ENCODE peak calls at places on chromosome 1, in four cellular contexts. One of them, this sample, is unnamed.

GRCh38 chr1:52140633-52141512 is 1.0 kb upstream of the ZFYVE9 start:
- DNase-seq in left lung: no peak
- DNase-seq in AG10803: no peak
- DNase-seq in testis: no peak
- DNase-seq in this sample: peak; percentile 29

GRCh38 chr1:228283043-228283371 is 75.2 kb downstream of the OBSCN start:
- DNase-seq in left lung: no peak
- DNase-seq in AG10803: no peak
- DNase-seq in testis: no peak
- DNase-seq in this sample: no peak

GRCh38 chr1:33348194-33348593 is 27.3 kb upstream of the A3GALT2 start:
- DNase-seq in left lung: no peak
- DNase-seq in AG10803: peak; percentile 60
- DNase-seq in testis: no peak
- DNase-seq in this sample: peak; percentile 39

GRCh38 chr1:205585835-205586785 is 45.7 kb downstream of the ELK4 start:
- DNase-seq in left lung: no peak
- DNase-seq in AG10803: no peak
- DNase-seq in testis: no peak
- DNase-seq in this sample: no peak

GRCh38 chr1:203481186-203481585 is 5.6 kb downstream of the PRELP start:
- DNase-seq in left lung: no peak
- DNase-seq in AG10803: peak; percentile 50
- DNase-seq in testis: no peak
- DNase-seq in this sample: peak; percentile 21

GRCh38 chr1:53998223-53998622 is 19.8 kb downstream of the LDLRAD1 start:
- DNase-seq in left lung: no peak
- DNase-seq in AG10803: no peak
- DNase-seq in testis: no peak
- DNase-seq in this sample: no peak

GRCh38 chr1:204777591-204777990 is 92.1 kb upstream of the LRRN2 start:
- DNase-seq in left lung: no peak
- DNase-seq in AG10803: no peak
- DNase-seq in testis: no peak
- DNase-seq in this sample: no peak

GRCh38 chr1:10200620-10201019 is 9.8 kb upstream of the KIF1B start:
- DNase-seq in left lung: no peak
- DNase-seq in AG10803: no peak
- DNase-seq in testis: no peak
- DNase-seq in this sample: no peak

GRCh38 chr1:19814244-19814661 is 830 bp downstream of the RNF186 start:
- DNase-seq in left lung: no peak
- DNase-seq in AG10803: no peak
- DNase-seq in testis: no peak
- DNase-seq in this sample: no peak

GRCh38 chr1:240732390-240732789 is 120.4 kb upstream of the GREM2 start:
- DNase-seq in left lung: no peak
- DNase-seq in AG10803: peak; percentile 71
- DNase-seq in testis: no peak
- DNase-seq in this sample: peak; percentile 64

GRCh38 chr1:224739997-224740687 is 124.0 kb downstream of the CNIH3 start:
- DNase-seq in left lung: no peak
- DNase-seq in AG10803: no peak
- DNase-seq in testis: no peak
- DNase-seq in this sample: peak; percentile 15

GRCh38 chr1:187527346-187527745 is 698.6 kb downstream of the PLA2G4A start:
- DNase-seq in left lung: no peak
- DNase-seq in AG10803: no peak
- DNase-seq in testis: no peak
- DNase-seq in this sample: no peak

GRCh38 chr1:70353641-70354331 is 736 bp downstream of the ANKRD13C start:
- DNase-seq in left lung: peak; percentile 56
- DNase-seq in AG10803: peak; percentile 78
- DNase-seq in testis: peak; percentile 58
- DNase-seq in this sample: peak; percentile 57

GRCh38 chr1:226304291-226304955 is 4.5 kb downstream of the LIN9 start:
- DNase-seq in left lung: no peak
- DNase-seq in AG10803: no peak
- DNase-seq in testis: no peak
- DNase-seq in this sample: no peak

GRCh38 chr1:73839922-73840321 is 358.1 kb downstream of the LRRIQ3 start:
- DNase-seq in left lung: no peak
- DNase-seq in AG10803: peak; percentile 20
- DNase-seq in testis: peak; percentile 47
- DNase-seq in this sample: peak; percentile 0

GRCh38 chr1:80893140-80893539 is 907.6 kb upstream of the ADGRL2 start:
- DNase-seq in left lung: no peak
- DNase-seq in AG10803: no peak
- DNase-seq in testis: no peak
- DNase-seq in this sample: peak; percentile 48

GRCh38 chr1:79353224-79353623 is 346.7 kb upstream of the ADGRL4 start:
- DNase-seq in left lung: no peak
- DNase-seq in AG10803: peak; percentile 56
- DNase-seq in testis: peak; percentile 61
- DNase-seq in this sample: peak; percentile 63

GRCh38 chr1:225767591-225768540 is 9.8 kb upstream of the SRP9 start:
- DNase-seq in left lung: peak; percentile 71
- DNase-seq in AG10803: peak; percentile 77
- DNase-seq in testis: peak; percentile 89
- DNase-seq in this sample: peak; percentile 87

GRCh38 chr1:1348420-1349255 is 580 bp downstream of the DVL1 start:
- DNase-seq in left lung: no peak
- DNase-seq in AG10803: no peak
- DNase-seq in testis: no peak
- DNase-seq in this sample: peak; percentile 64

GRCh38 chr1:2050793-2051682 is 827 bp downstream of the PRKCZ start:
- DNase-seq in left lung: no peak
- DNase-seq in AG10803: no peak
- DNase-seq in testis: no peak
- DNase-seq in this sample: no peak

GRCh38 chr1:30378991-30379581 is 344.3 kb downstream of the MATN1 start:
- DNase-seq in left lung: no peak
- DNase-seq in AG10803: peak; percentile 95
- DNase-seq in testis: peak; percentile 51
- DNase-seq in this sample: peak; percentile 41

GRCh38 chr1:101474039-101474665 is 237.3 kb downstream of the S1PR1 start:
- DNase-seq in left lung: no peak
- DNase-seq in AG10803: no peak
- DNase-seq in testis: peak; percentile 16
- DNase-seq in this sample: peak; percentile 10

GRCh38 chr1:17569200-17570139 is 30.0 kb downstream of the ARHGEF10L start:
- DNase-seq in left lung: peak; percentile 84
- DNase-seq in AG10803: peak; percentile 98
- DNase-seq in testis: peak; percentile 81
- DNase-seq in this sample: peak; percentile 89

GRCh38 chr1:64223329-64224151 is 20.1 kb downstream of the UBE2U start:
- DNase-seq in left lung: no peak
- DNase-seq in AG10803: peak; percentile 84
- DNase-seq in testis: no peak
- DNase-seq in this sample: peak; percentile 91

GRCh38 chr1:55696181-55696580 is 481.0 kb upstream of the USP24 start:
- DNase-seq in left lung: no peak
- DNase-seq in AG10803: peak; percentile 94
- DNase-seq in testis: no peak
- DNase-seq in this sample: peak; percentile 49

DNA sequence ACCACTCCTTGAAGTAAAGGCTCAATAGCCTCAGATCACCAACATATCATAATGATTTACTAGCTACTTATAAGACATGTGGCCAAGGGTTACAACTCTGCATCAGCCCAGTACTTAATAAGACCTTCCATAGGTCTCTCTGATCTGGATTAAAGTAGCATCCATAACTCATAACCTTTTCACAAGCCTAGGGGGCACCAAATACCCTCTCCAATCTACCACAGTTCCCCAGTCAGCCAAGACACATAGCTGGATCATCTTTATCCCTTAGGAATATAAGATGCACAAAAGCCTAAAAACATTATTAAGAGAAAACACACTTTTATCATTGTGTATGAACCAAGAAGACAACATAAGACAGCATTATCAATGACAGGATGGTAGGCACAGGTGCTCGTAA is 22.1 kb downstream of the SSX2IP start:
- DNase-seq in left lung: no peak
- DNase-seq in AG10803: peak; percentile 8
- DNase-seq in testis: no peak
- DNase-seq in this sample: peak; percentile 43
- TF ChIP-seq CTCF in left lung: no peak
- TF ChIP-seq CTCF in AG10803: no peak
- TF ChIP-seq CTCF in testis: no peak
- TF ChIP-seq CTCF in this sample: peak; percentile 57

DNA sequence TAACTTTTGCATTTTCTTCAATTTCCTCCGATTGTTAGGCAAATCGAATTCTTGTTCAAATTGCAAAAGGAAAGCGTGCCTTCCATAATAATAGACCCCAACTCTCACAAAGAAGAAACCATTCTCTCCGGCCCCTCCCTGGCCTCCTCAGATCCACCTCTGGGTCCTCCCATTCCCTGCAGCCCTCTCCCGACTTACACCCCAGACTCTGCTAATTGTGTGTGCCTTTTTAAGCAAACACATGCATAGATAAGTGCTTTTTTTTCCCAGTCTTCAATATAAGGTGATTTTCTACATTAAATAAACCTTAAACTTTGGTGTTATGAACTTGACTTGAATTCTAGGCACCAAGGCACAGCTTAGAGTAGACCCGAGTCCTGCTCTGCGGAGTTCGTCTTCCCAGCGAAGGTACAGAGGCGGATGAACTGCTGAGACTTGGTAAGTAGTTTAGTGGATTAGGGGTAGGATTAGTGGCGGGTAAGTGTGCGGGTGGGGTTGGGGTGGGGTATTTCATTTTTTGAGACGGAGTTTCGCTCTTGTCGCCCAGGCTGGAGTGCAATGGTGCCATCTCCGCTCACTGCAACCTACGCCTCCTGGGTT is 1.5 kb downstream of the L1TD1 start:
- DNase-seq in left lung: no peak
- DNase-seq in AG10803: no peak
- DNase-seq in testis: no peak
- DNase-seq in this sample: no peak
- H3K4me3 ChIP-seq in left lung: no peak overlapping the region
- H3K4me3 ChIP-seq in AG10803: no peak overlapping the region
- H3K4me3 ChIP-seq in testis: no peak overlapping the region
- H3K4me3 ChIP-seq in this sample: no peak overlapping the region

DNA sequence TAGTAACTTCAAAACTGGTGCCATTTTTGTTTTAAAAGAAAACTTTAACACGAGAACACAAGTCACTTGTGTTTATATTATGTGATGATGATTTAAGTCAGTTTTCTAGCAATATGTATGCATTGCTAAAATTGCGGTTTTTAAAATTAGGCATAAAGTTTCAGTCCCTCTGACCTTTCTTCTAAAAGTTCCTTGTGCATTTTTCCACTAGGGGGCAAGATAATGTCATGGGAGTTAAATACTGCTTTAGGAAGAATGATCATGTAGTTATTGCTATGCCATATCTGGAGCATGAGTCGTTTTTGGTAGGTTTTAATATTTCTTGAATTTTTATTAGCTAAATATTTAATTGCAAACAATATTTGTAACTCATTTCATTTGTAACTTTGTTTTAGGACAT is 10.7 kb downstream of the CDC7 start:
- DNase-seq in left lung: no peak
- DNase-seq in AG10803: peak; percentile 64
- DNase-seq in testis: no peak
- DNase-seq in this sample: peak; percentile 69
- TF ChIP-seq CTCF in left lung: peak; percentile 59
- TF ChIP-seq CTCF in AG10803: peak; percentile 83
- TF ChIP-seq CTCF in testis: peak; percentile 65
- TF ChIP-seq CTCF in this sample: peak; percentile 72

DNA sequence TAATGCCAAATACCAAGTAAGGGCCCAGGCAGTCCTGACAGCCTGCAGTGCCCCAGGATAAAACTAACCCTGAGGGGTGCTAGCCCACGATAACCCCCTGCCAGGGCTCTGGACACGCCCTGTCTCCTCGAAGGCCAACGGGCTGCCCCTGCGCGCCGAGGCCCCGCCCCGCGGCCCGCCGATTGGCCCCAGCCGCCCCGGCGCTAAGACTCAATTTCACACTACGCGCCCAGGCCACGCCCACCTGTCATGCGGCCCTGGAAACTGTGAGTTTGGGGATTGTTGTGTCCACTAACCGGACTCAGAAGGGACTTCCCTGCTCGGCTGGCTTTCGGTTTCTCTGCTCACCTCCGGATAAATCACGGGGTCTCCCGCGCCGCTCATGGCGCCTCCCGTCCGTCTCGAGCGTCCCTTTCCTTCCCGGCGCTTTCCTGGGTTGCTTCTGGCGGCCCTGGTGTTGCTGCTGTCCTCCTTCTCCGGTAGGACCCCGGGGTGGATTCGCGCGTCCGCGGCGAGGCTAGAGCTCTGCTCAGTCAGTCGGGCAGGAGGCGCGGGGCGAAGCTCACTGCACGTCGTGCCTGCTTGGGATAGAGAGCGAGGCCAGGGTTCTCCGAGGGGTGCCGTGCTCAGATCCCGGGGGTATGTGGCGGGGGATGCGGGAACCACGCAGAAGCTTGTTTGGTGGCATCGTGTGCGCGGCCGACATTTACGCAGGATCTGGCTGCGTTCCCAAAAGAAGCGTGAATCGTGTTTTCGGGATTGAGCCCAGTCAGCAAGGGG is at the start of gene CR1L:
- DNase-seq in left lung: peak; percentile 77
- DNase-seq in AG10803: peak; percentile 48
- DNase-seq in testis: peak; percentile 87
- DNase-seq in this sample: peak; percentile 53
- H3K4me3 ChIP-seq in left lung: peak within 1 kb of the TSS; percentile 43
- H3K4me3 ChIP-seq in AG10803: peak within 1 kb of the TSS; percentile 71
- H3K4me3 ChIP-seq in testis: peak within 1 kb of the TSS; percentile 54
- H3K4me3 ChIP-seq in this sample: peak within 1 kb of the TSS; percentile 71

DNA sequence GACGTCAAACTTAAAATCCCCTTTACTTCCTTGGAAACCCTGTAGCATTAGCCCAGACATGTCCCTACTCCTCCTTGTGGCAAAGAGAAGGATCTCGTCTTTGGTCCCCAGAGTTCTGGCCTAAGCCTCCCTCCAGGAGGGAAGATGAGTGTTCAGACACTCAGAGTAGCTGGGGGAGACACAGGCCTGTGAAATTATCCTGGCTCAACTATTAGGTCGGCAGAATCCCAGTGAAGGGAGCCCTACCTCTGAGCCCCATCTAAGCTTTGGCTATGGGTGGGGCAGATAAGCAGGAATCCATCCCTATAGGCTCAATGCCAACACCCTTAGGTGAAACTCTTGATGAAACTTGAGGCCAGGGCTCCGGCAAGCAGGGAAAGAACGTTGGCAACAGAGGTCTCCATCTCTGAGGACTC is 1.7 kb upstream of the SFN start:
- DNase-seq in left lung: no peak
- DNase-seq in AG10803: peak; percentile 42
- DNase-seq in testis: no peak
- DNase-seq in this sample: peak; percentile 38
- TF ChIP-seq CTCF in left lung: no peak
- TF ChIP-seq CTCF in AG10803: peak; percentile 41
- TF ChIP-seq CTCF in testis: no peak
- TF ChIP-seq CTCF in this sample: peak; percentile 49

GRCh38 chr1:182383037-182383661 is 8.4 kb downstream of the GLUL start:
- DNase-seq in left lung: no peak
- DNase-seq in AG10803: no peak
- DNase-seq in testis: no peak
- DNase-seq in this sample: no peak
- H3K4me3 ChIP-seq in left lung: no peak overlapping the region
- H3K4me3 ChIP-seq in AG10803: no peak overlapping the region
- H3K4me3 ChIP-seq in testis: no peak overlapping the region
- H3K4me3 ChIP-seq in this sample: no peak overlapping the region